ENCODE peak calls at places on chromosomes 4 and X, in five cellular contexts. One of them, this sample, is unnamed.

GRCh38 chr4:155604718-155605601 is 61.7 kb upstream of the GUCY1A1 start:
- DNase-seq in A673: no peak
- DNase-seq in HFFc6: peak
- DNase-seq in C1 segment of cervical spinal cord: no peak
- DNase-seq in H4: peak
- DNase-seq in this sample: peak

GRCh38 chr4:77820836-77821561 is 1.8 kb upstream of the CNOT6L start:
- DNase-seq in H4: no peak
- DNase-seq in HFFc6: no peak
- DNase-seq in A673: no peak
- DNase-seq in C1 segment of cervical spinal cord: peak
- DNase-seq in this sample: no peak

GRCh38 chr4:177879851-177880250 is 437.6 kb upstream of the AGA start:
- DNase-seq in A673: peak
- DNase-seq in H4: no peak
- DNase-seq in HFFc6: no peak
- DNase-seq in C1 segment of cervical spinal cord: no peak
- DNase-seq in this sample: peak

GRCh38 chrX:96551320-96551872 is 133.2 kb upstream of the DIAPH2 start:
- DNase-seq in HFFc6: no peak
- DNase-seq in H4: no peak
- DNase-seq in C1 segment of cervical spinal cord: no peak
- DNase-seq in A673: no peak
- DNase-seq in this sample: no peak

GRCh38 chrX:109840585-109840984 is 107.5 kb upstream of the ACSL4 start:
- DNase-seq in HFFc6: peak
- DNase-seq in H4: peak
- DNase-seq in A673: peak
- DNase-seq in C1 segment of cervical spinal cord: no peak
- DNase-seq in this sample: peak

GRCh38 chr4:165360041-165360782 is 18.6 kb upstream of the CPE start:
- DNase-seq in HFFc6: no peak
- DNase-seq in A673: no peak
- DNase-seq in C1 segment of cervical spinal cord: no peak
- DNase-seq in H4: no peak
- DNase-seq in this sample: no peak

GRCh38 chrX:13239272-13239671 is 80.6 kb downstream of the ATXN3L start:
- DNase-seq in HFFc6: no peak
- DNase-seq in H4: no peak
- DNase-seq in C1 segment of cervical spinal cord: no peak
- DNase-seq in A673: no peak
- DNase-seq in this sample: no peak

GRCh38 chr4:185359767-185360446 is 35.8 kb downstream of the LRP2BP start:
- DNase-seq in HFFc6: peak
- DNase-seq in A673: no peak
- DNase-seq in H4: peak
- DNase-seq in C1 segment of cervical spinal cord: no peak
- DNase-seq in this sample: peak

GRCh38 chr4:16745009-16745408 is 153.4 kb downstream of the LDB2 start:
- DNase-seq in A673: no peak
- DNase-seq in C1 segment of cervical spinal cord: no peak
- DNase-seq in H4: peak
- DNase-seq in HFFc6: peak
- DNase-seq in this sample: peak

GRCh38 chrX:119734897-119735339 is 23.5 kb upstream of the SOWAHD start:
- DNase-seq in A673: peak
- DNase-seq in C1 segment of cervical spinal cord: peak
- DNase-seq in HFFc6: no peak
- DNase-seq in H4: no peak
- DNase-seq in this sample: no peak

GRCh38 chrX:97229318-97229717 is 345.6 kb downstream of the RPA4 start:
- DNase-seq in HFFc6: no peak
- DNase-seq in C1 segment of cervical spinal cord: no peak
- DNase-seq in H4: no peak
- DNase-seq in A673: no peak
- DNase-seq in this sample: no peak

GRCh38 chrX:7270018-7270417 is 122.1 kb upstream of the PUDP start:
- DNase-seq in A673: no peak
- DNase-seq in H4: no peak
- DNase-seq in HFFc6: peak
- DNase-seq in C1 segment of cervical spinal cord: no peak
- DNase-seq in this sample: peak

GRCh38 chrX:30657542-30658238 is 4.5 kb downstream of the GK start:
- DNase-seq in H4: no peak
- DNase-seq in HFFc6: no peak
- DNase-seq in C1 segment of cervical spinal cord: no peak
- DNase-seq in A673: no peak
- DNase-seq in this sample: no peak

GRCh38 chr4:183751081-183751480 is 92.0 kb downstream of the TRAPPC11 start:
- DNase-seq in H4: no peak
- DNase-seq in HFFc6: no peak
- DNase-seq in C1 segment of cervical spinal cord: no peak
- DNase-seq in A673: no peak
- DNase-seq in this sample: no peak

GRCh38 chr4:185304944-185305690 is 90.6 kb downstream of the LRP2BP start:
- DNase-seq in H4: peak
- DNase-seq in A673: peak
- DNase-seq in C1 segment of cervical spinal cord: peak
- DNase-seq in HFFc6: peak
- DNase-seq in this sample: peak

GRCh38 chr4:111650146-111650545 is 495.1 kb upstream of the FAM241A start:
- DNase-seq in HFFc6: no peak
- DNase-seq in A673: no peak
- DNase-seq in C1 segment of cervical spinal cord: no peak
- DNase-seq in H4: no peak
- DNase-seq in this sample: no peak

GRCh38 chrX:39247536-39247935 is 446.3 kb downstream of the MID1IP1 start:
- DNase-seq in A673: no peak
- DNase-seq in HFFc6: no peak
- DNase-seq in C1 segment of cervical spinal cord: no peak
- DNase-seq in H4: no peak
- DNase-seq in this sample: no peak

GRCh38 chrX:97482901-97483300 is 599.2 kb downstream of the RPA4 start:
- DNase-seq in H4: no peak
- DNase-seq in A673: no peak
- DNase-seq in HFFc6: no peak
- DNase-seq in C1 segment of cervical spinal cord: no peak
- DNase-seq in this sample: no peak

GRCh38 chr4:150720973-150721518 is 139.1 kb downstream of the MAB21L2 start:
- DNase-seq in HFFc6: no peak
- DNase-seq in H4: no peak
- DNase-seq in A673: no peak
- DNase-seq in C1 segment of cervical spinal cord: no peak
- DNase-seq in this sample: no peak

GRCh38 chrX:106903291-106903820 is at the start of gene RIPPLY1:
- DNase-seq in H4: no peak
- DNase-seq in A673: no peak
- DNase-seq in C1 segment of cervical spinal cord: no peak
- DNase-seq in HFFc6: no peak
- DNase-seq in this sample: no peak

GRCh38 chr4:2583517-2583916 is 47.1 kb downstream of the FAM193A start:
- DNase-seq in C1 segment of cervical spinal cord: no peak
- DNase-seq in A673: no peak
- DNase-seq in H4: no peak
- DNase-seq in HFFc6: no peak
- DNase-seq in this sample: no peak

GRCh38 chr4:138510053-138510452 is 267.9 kb upstream of the SLC7A11 start:
- DNase-seq in A673: no peak
- DNase-seq in C1 segment of cervical spinal cord: no peak
- DNase-seq in H4: no peak
- DNase-seq in HFFc6: peak
- DNase-seq in this sample: peak

GRCh38 chr4:107258359-107258758 is 222.2 kb upstream of the DKK2 start:
- DNase-seq in A673: peak
- DNase-seq in HFFc6: peak
- DNase-seq in H4: peak
- DNase-seq in C1 segment of cervical spinal cord: no peak
- DNase-seq in this sample: peak

GRCh38 chrX:6012357-6012756 is 216.3 kb downstream of the NLGN4X start:
- DNase-seq in H4: no peak
- DNase-seq in HFFc6: no peak
- DNase-seq in C1 segment of cervical spinal cord: no peak
- DNase-seq in A673: no peak
- DNase-seq in this sample: no peak

GRCh38 chr4:67288964-67289363 is 256.3 kb downstream of the CENPC start:
- DNase-seq in H4: peak
- DNase-seq in HFFc6: no peak
- DNase-seq in C1 segment of cervical spinal cord: no peak
- DNase-seq in A673: peak
- DNase-seq in this sample: peak

GRCh38 chrX:46327229-46328081 is 217.8 kb downstream of the ZNF674 start:
- DNase-seq in A673: peak
- DNase-seq in H4: peak
- DNase-seq in HFFc6: no peak
- DNase-seq in C1 segment of cervical spinal cord: no peak
- DNase-seq in this sample: peak

GRCh38 chr4:104493071-104493831 is 1.4 kb downstream of the CXXC4 start:
- DNase-seq in H4: no peak
- DNase-seq in C1 segment of cervical spinal cord: peak
- DNase-seq in HFFc6: no peak
- DNase-seq in A673: no peak
- DNase-seq in this sample: no peak

GRCh38 chr4:1727117-1728031 is 6.1 kb downstream of the TACC3 start:
- DNase-seq in HFFc6: peak
- DNase-seq in H4: peak
- DNase-seq in A673: peak
- DNase-seq in C1 segment of cervical spinal cord: no peak
- DNase-seq in this sample: peak

GRCh38 chr4:38867478-38868054 is at the start of gene FAM114A1:
- DNase-seq in A673: peak
- DNase-seq in HFFc6: peak
- DNase-seq in C1 segment of cervical spinal cord: peak
- DNase-seq in H4: peak
- DNase-seq in this sample: peak

GRCh38 chrX:123994730-123995129 is 33.2 kb downstream of the STAG2 start:
- DNase-seq in HFFc6: no peak
- DNase-seq in H4: no peak
- DNase-seq in A673: no peak
- DNase-seq in C1 segment of cervical spinal cord: no peak
- DNase-seq in this sample: no peak

GRCh38 chrX:123336666-123337065 is 152.6 kb downstream of the GRIA3 start:
- DNase-seq in H4: no peak
- DNase-seq in A673: no peak
- DNase-seq in C1 segment of cervical spinal cord: no peak
- DNase-seq in HFFc6: no peak
- DNase-seq in this sample: no peak

GRCh38 chr4:128298852-128299251 is 11.2 kb upstream of the PGRMC2 start:
- DNase-seq in HFFc6: no peak
- DNase-seq in A673: no peak
- DNase-seq in C1 segment of cervical spinal cord: no peak
- DNase-seq in H4: no peak
- DNase-seq in this sample: no peak

GRCh38 chr4:186015212-186015817 is 53.6 kb upstream of the TLR3 start:
- DNase-seq in H4: no peak
- DNase-seq in A673: no peak
- DNase-seq in HFFc6: no peak
- DNase-seq in C1 segment of cervical spinal cord: no peak
- DNase-seq in this sample: no peak

GRCh38 chr4:123379392-123379791 is 17.2 kb upstream of the SPRY1 start:
- DNase-seq in HFFc6: no peak
- DNase-seq in C1 segment of cervical spinal cord: no peak
- DNase-seq in H4: no peak
- DNase-seq in A673: no peak
- DNase-seq in this sample: no peak

This sample was measured in EL.